ENCODE peak calls at places on chromosomes 13 and 19, in ten cellular contexts. One of them, this sample, is unnamed.

GRCh38 chr13:114032121-114032799 is 58.4 kb upstream of the C13orf46 start:
- DNase-seq in stomach: no peak
- DNase-seq in A673: no peak
- DNase-seq in SJSA1: peak
- DNase-seq in activated CD4-positive, alpha-beta T cell treated with anti-CD3 and anti-CD28 coated beads, Interleukin-2, amount 50 U/mL, for 48 hours: no peak
- DNase-seq in activated CD8-positive, alpha-beta T cell treated with anti-CD3 and anti-CD28 coated beads, Interleukin-2, amount 10 ng/mL, durations not matched to agents 7 days and 5 days: no peak
- DNase-seq in left ventricle myocardium inferior: no peak
- DNase-seq in EL: peak
- DNase-seq in AG04450: no peak
- DNase-seq in activated CD4-positive, CD25-positive, alpha-beta regulatory T cell treated with anti-CD3 and anti-CD28 coated beads, Interleukin-2, amount 50 U/mL, for 16 hours: no peak
- DNase-seq in this sample: no peak

GRCh38 chr13:93227906-93228801 is 1.5 kb downstream of the GPC6 start:
- DNase-seq in activated CD4-positive, alpha-beta T cell treated with anti-CD3 and anti-CD28 coated beads, Interleukin-2, amount 50 U/mL, for 48 hours: no peak
- DNase-seq in AG04450: no peak
- DNase-seq in activated CD8-positive, alpha-beta T cell treated with anti-CD3 and anti-CD28 coated beads, Interleukin-2, amount 10 ng/mL, durations not matched to agents 7 days and 5 days: no peak
- DNase-seq in left ventricle myocardium inferior: peak
- DNase-seq in SJSA1: peak
- DNase-seq in stomach: peak
- DNase-seq in A673: peak
- DNase-seq in activated CD4-positive, CD25-positive, alpha-beta regulatory T cell treated with anti-CD3 and anti-CD28 coated beads, Interleukin-2, amount 50 U/mL, for 16 hours: no peak
- DNase-seq in EL: peak
- DNase-seq in this sample: peak

GRCh38 chr19:46928951-46929350 is 68.2 kb downstream of the ARHGAP35 start:
- DNase-seq in stomach: no peak
- DNase-seq in left ventricle myocardium inferior: no peak
- DNase-seq in AG04450: no peak
- DNase-seq in activated CD4-positive, CD25-positive, alpha-beta regulatory T cell treated with anti-CD3 and anti-CD28 coated beads, Interleukin-2, amount 50 U/mL, for 16 hours: no peak
- DNase-seq in SJSA1: no peak
- DNase-seq in activated CD4-positive, alpha-beta T cell treated with anti-CD3 and anti-CD28 coated beads, Interleukin-2, amount 50 U/mL, for 48 hours: no peak
- DNase-seq in EL: peak
- DNase-seq in activated CD8-positive, alpha-beta T cell treated with anti-CD3 and anti-CD28 coated beads, Interleukin-2, amount 10 ng/mL, durations not matched to agents 7 days and 5 days: no peak
- DNase-seq in A673: peak
- DNase-seq in this sample: no peak

GRCh38 chr19:13238891-13239534 is 88.8 kb downstream of the IER2 start:
- DNase-seq in activated CD4-positive, CD25-positive, alpha-beta regulatory T cell treated with anti-CD3 and anti-CD28 coated beads, Interleukin-2, amount 50 U/mL, for 16 hours: no peak
- DNase-seq in A673: no peak
- DNase-seq in stomach: no peak
- DNase-seq in left ventricle myocardium inferior: no peak
- DNase-seq in AG04450: no peak
- DNase-seq in activated CD8-positive, alpha-beta T cell treated with anti-CD3 and anti-CD28 coated beads, Interleukin-2, amount 10 ng/mL, durations not matched to agents 7 days and 5 days: no peak
- DNase-seq in SJSA1: no peak
- DNase-seq in activated CD4-positive, alpha-beta T cell treated with anti-CD3 and anti-CD28 coated beads, Interleukin-2, amount 50 U/mL, for 48 hours: no peak
- DNase-seq in EL: no peak
- DNase-seq in this sample: no peak

GRCh38 chr19:17522988-17523872 is 11.8 kb downstream of the PGLS start:
- DNase-seq in stomach: peak
- DNase-seq in AG04450: no peak
- DNase-seq in SJSA1: no peak
- DNase-seq in activated CD8-positive, alpha-beta T cell treated with anti-CD3 and anti-CD28 coated beads, Interleukin-2, amount 10 ng/mL, durations not matched to agents 7 days and 5 days: peak
- DNase-seq in activated CD4-positive, CD25-positive, alpha-beta regulatory T cell treated with anti-CD3 and anti-CD28 coated beads, Interleukin-2, amount 50 U/mL, for 16 hours: no peak
- DNase-seq in EL: no peak
- DNase-seq in activated CD4-positive, alpha-beta T cell treated with anti-CD3 and anti-CD28 coated beads, Interleukin-2, amount 50 U/mL, for 48 hours: peak
- DNase-seq in A673: no peak
- DNase-seq in left ventricle myocardium inferior: peak
- DNase-seq in this sample: no peak

GRCh38 chr13:27404680-27405079 is 19.7 kb upstream of the GTF3A start:
- DNase-seq in activated CD4-positive, CD25-positive, alpha-beta regulatory T cell treated with anti-CD3 and anti-CD28 coated beads, Interleukin-2, amount 50 U/mL, for 16 hours: no peak
- DNase-seq in activated CD4-positive, alpha-beta T cell treated with anti-CD3 and anti-CD28 coated beads, Interleukin-2, amount 50 U/mL, for 48 hours: no peak
- DNase-seq in stomach: peak
- DNase-seq in A673: no peak
- DNase-seq in SJSA1: no peak
- DNase-seq in activated CD8-positive, alpha-beta T cell treated with anti-CD3 and anti-CD28 coated beads, Interleukin-2, amount 10 ng/mL, durations not matched to agents 7 days and 5 days: no peak
- DNase-seq in EL: no peak
- DNase-seq in left ventricle myocardium inferior: no peak
- DNase-seq in AG04450: no peak
- DNase-seq in this sample: peak

GRCh38 chr13:51244637-51245405 is 22.6 kb downstream of the FAM124A start:
- DNase-seq in activated CD4-positive, CD25-positive, alpha-beta regulatory T cell treated with anti-CD3 and anti-CD28 coated beads, Interleukin-2, amount 50 U/mL, for 16 hours: no peak
- DNase-seq in activated CD4-positive, alpha-beta T cell treated with anti-CD3 and anti-CD28 coated beads, Interleukin-2, amount 50 U/mL, for 48 hours: no peak
- DNase-seq in A673: no peak
- DNase-seq in left ventricle myocardium inferior: no peak
- DNase-seq in stomach: no peak
- DNase-seq in EL: no peak
- DNase-seq in activated CD8-positive, alpha-beta T cell treated with anti-CD3 and anti-CD28 coated beads, Interleukin-2, amount 10 ng/mL, durations not matched to agents 7 days and 5 days: no peak
- DNase-seq in SJSA1: no peak
- DNase-seq in AG04450: no peak
- DNase-seq in this sample: peak

GRCh38 chr13:110113284-110113764 is 193.6 kb downstream of the COL4A1 start:
- DNase-seq in activated CD8-positive, alpha-beta T cell treated with anti-CD3 and anti-CD28 coated beads, Interleukin-2, amount 10 ng/mL, durations not matched to agents 7 days and 5 days: no peak
- DNase-seq in EL: peak
- DNase-seq in left ventricle myocardium inferior: no peak
- DNase-seq in AG04450: no peak
- DNase-seq in activated CD4-positive, alpha-beta T cell treated with anti-CD3 and anti-CD28 coated beads, Interleukin-2, amount 50 U/mL, for 48 hours: no peak
- DNase-seq in A673: no peak
- DNase-seq in activated CD4-positive, CD25-positive, alpha-beta regulatory T cell treated with anti-CD3 and anti-CD28 coated beads, Interleukin-2, amount 50 U/mL, for 16 hours: no peak
- DNase-seq in SJSA1: peak
- DNase-seq in stomach: no peak
- DNase-seq in this sample: no peak

GRCh38 chr13:109730832-109731335 is 55.5 kb downstream of the IRS2 start:
- DNase-seq in left ventricle myocardium inferior: no peak
- DNase-seq in A673: no peak
- DNase-seq in SJSA1: no peak
- DNase-seq in AG04450: no peak
- DNase-seq in activated CD4-positive, CD25-positive, alpha-beta regulatory T cell treated with anti-CD3 and anti-CD28 coated beads, Interleukin-2, amount 50 U/mL, for 16 hours: no peak
- DNase-seq in stomach: no peak
- DNase-seq in activated CD8-positive, alpha-beta T cell treated with anti-CD3 and anti-CD28 coated beads, Interleukin-2, amount 10 ng/mL, durations not matched to agents 7 days and 5 days: no peak
- DNase-seq in activated CD4-positive, alpha-beta T cell treated with anti-CD3 and anti-CD28 coated beads, Interleukin-2, amount 50 U/mL, for 48 hours: no peak
- DNase-seq in EL: no peak
- DNase-seq in this sample: no peak

GRCh38 chr13:112972867-112973576 is 4.0 kb downstream of the MCF2L start:
- DNase-seq in stomach: peak
- DNase-seq in left ventricle myocardium inferior: peak
- DNase-seq in EL: no peak
- DNase-seq in activated CD4-positive, CD25-positive, alpha-beta regulatory T cell treated with anti-CD3 and anti-CD28 coated beads, Interleukin-2, amount 50 U/mL, for 16 hours: no peak
- DNase-seq in activated CD8-positive, alpha-beta T cell treated with anti-CD3 and anti-CD28 coated beads, Interleukin-2, amount 10 ng/mL, durations not matched to agents 7 days and 5 days: no peak
- DNase-seq in SJSA1: no peak
- DNase-seq in activated CD4-positive, alpha-beta T cell treated with anti-CD3 and anti-CD28 coated beads, Interleukin-2, amount 50 U/mL, for 48 hours: no peak
- DNase-seq in A673: no peak
- DNase-seq in AG04450: no peak
- DNase-seq in this sample: peak

GRCh38 chr19:50362656-50363424 is 2.6 kb downstream of the NAPSA start:
- DNase-seq in activated CD4-positive, alpha-beta T cell treated with anti-CD3 and anti-CD28 coated beads, Interleukin-2, amount 50 U/mL, for 48 hours: peak
- DNase-seq in activated CD8-positive, alpha-beta T cell treated with anti-CD3 and anti-CD28 coated beads, Interleukin-2, amount 10 ng/mL, durations not matched to agents 7 days and 5 days: no peak
- DNase-seq in SJSA1: no peak
- DNase-seq in A673: no peak
- DNase-seq in left ventricle myocardium inferior: no peak
- DNase-seq in stomach: no peak
- DNase-seq in AG04450: no peak
- DNase-seq in activated CD4-positive, CD25-positive, alpha-beta regulatory T cell treated with anti-CD3 and anti-CD28 coated beads, Interleukin-2, amount 50 U/mL, for 16 hours: no peak
- DNase-seq in EL: no peak
- DNase-seq in this sample: no peak

GRCh38 chr13:76713280-76713679 is 172.9 kb downstream of the KCTD12 start:
- DNase-seq in AG04450: no peak
- DNase-seq in activated CD4-positive, alpha-beta T cell treated with anti-CD3 and anti-CD28 coated beads, Interleukin-2, amount 50 U/mL, for 48 hours: no peak
- DNase-seq in left ventricle myocardium inferior: no peak
- DNase-seq in activated CD8-positive, alpha-beta T cell treated with anti-CD3 and anti-CD28 coated beads, Interleukin-2, amount 10 ng/mL, durations not matched to agents 7 days and 5 days: no peak
- DNase-seq in activated CD4-positive, CD25-positive, alpha-beta regulatory T cell treated with anti-CD3 and anti-CD28 coated beads, Interleukin-2, amount 50 U/mL, for 16 hours: no peak
- DNase-seq in A673: no peak
- DNase-seq in SJSA1: no peak
- DNase-seq in EL: no peak
- DNase-seq in stomach: no peak
- DNase-seq in this sample: no peak

GRCh38 chr13:25468330-25469178 is 96.8 kb downstream of the ATP8A2 start:
- DNase-seq in EL: peak
- DNase-seq in SJSA1: no peak
- DNase-seq in left ventricle myocardium inferior: no peak
- DNase-seq in A673: peak
- DNase-seq in AG04450: no peak
- DNase-seq in activated CD4-positive, alpha-beta T cell treated with anti-CD3 and anti-CD28 coated beads, Interleukin-2, amount 50 U/mL, for 48 hours: peak
- DNase-seq in stomach: no peak
- DNase-seq in activated CD8-positive, alpha-beta T cell treated with anti-CD3 and anti-CD28 coated beads, Interleukin-2, amount 10 ng/mL, durations not matched to agents 7 days and 5 days: peak
- DNase-seq in activated CD4-positive, CD25-positive, alpha-beta regulatory T cell treated with anti-CD3 and anti-CD28 coated beads, Interleukin-2, amount 50 U/mL, for 16 hours: no peak
- DNase-seq in this sample: peak

GRCh38 chr13:30763786-30764440 is 28.6 kb downstream of the ALOX5AP start:
- DNase-seq in activated CD8-positive, alpha-beta T cell treated with anti-CD3 and anti-CD28 coated beads, Interleukin-2, amount 10 ng/mL, durations not matched to agents 7 days and 5 days: no peak
- DNase-seq in activated CD4-positive, alpha-beta T cell treated with anti-CD3 and anti-CD28 coated beads, Interleukin-2, amount 50 U/mL, for 48 hours: no peak
- DNase-seq in SJSA1: no peak
- DNase-seq in AG04450: no peak
- DNase-seq in stomach: no peak
- DNase-seq in activated CD4-positive, CD25-positive, alpha-beta regulatory T cell treated with anti-CD3 and anti-CD28 coated beads, Interleukin-2, amount 50 U/mL, for 16 hours: no peak
- DNase-seq in left ventricle myocardium inferior: no peak
- DNase-seq in A673: no peak
- DNase-seq in EL: peak
- DNase-seq in this sample: peak

GRCh38 chr19:10390652-10391286 is 10.4 kb upstream of the TYK2 start:
- DNase-seq in EL: peak
- DNase-seq in left ventricle myocardium inferior: peak
- DNase-seq in A673: peak
- DNase-seq in stomach: peak
- DNase-seq in activated CD4-positive, alpha-beta T cell treated with anti-CD3 and anti-CD28 coated beads, Interleukin-2, amount 50 U/mL, for 48 hours: peak
- DNase-seq in SJSA1: peak
- DNase-seq in AG04450: peak
- DNase-seq in activated CD8-positive, alpha-beta T cell treated with anti-CD3 and anti-CD28 coated beads, Interleukin-2, amount 10 ng/mL, durations not matched to agents 7 days and 5 days: peak
- DNase-seq in activated CD4-positive, CD25-positive, alpha-beta regulatory T cell treated with anti-CD3 and anti-CD28 coated beads, Interleukin-2, amount 50 U/mL, for 16 hours: peak
- DNase-seq in this sample: peak

GRCh38 chr13:21240586-21240985 is 64.1 kb downstream of the MRPL57 start:
- DNase-seq in A673: peak
- DNase-seq in SJSA1: no peak
- DNase-seq in activated CD4-positive, alpha-beta T cell treated with anti-CD3 and anti-CD28 coated beads, Interleukin-2, amount 50 U/mL, for 48 hours: no peak
- DNase-seq in activated CD4-positive, CD25-positive, alpha-beta regulatory T cell treated with anti-CD3 and anti-CD28 coated beads, Interleukin-2, amount 50 U/mL, for 16 hours: no peak
- DNase-seq in activated CD8-positive, alpha-beta T cell treated with anti-CD3 and anti-CD28 coated beads, Interleukin-2, amount 10 ng/mL, durations not matched to agents 7 days and 5 days: no peak
- DNase-seq in left ventricle myocardium inferior: no peak
- DNase-seq in stomach: no peak
- DNase-seq in EL: peak
- DNase-seq in AG04450: no peak
- DNase-seq in this sample: peak

GRCh38 chr13:96533408-96533807 is 443.5 kb downstream of the HS6ST3 start:
- DNase-seq in left ventricle myocardium inferior: no peak
- DNase-seq in activated CD4-positive, CD25-positive, alpha-beta regulatory T cell treated with anti-CD3 and anti-CD28 coated beads, Interleukin-2, amount 50 U/mL, for 16 hours: no peak
- DNase-seq in activated CD8-positive, alpha-beta T cell treated with anti-CD3 and anti-CD28 coated beads, Interleukin-2, amount 10 ng/mL, durations not matched to agents 7 days and 5 days: no peak
- DNase-seq in A673: no peak
- DNase-seq in activated CD4-positive, alpha-beta T cell treated with anti-CD3 and anti-CD28 coated beads, Interleukin-2, amount 50 U/mL, for 48 hours: no peak
- DNase-seq in EL: no peak
- DNase-seq in AG04450: no peak
- DNase-seq in stomach: no peak
- DNase-seq in SJSA1: no peak
- DNase-seq in this sample: no peak

GRCh38 chr19:29610213-29610573 is 4.1 kb downstream of the POP4 start:
- DNase-seq in A673: no peak
- DNase-seq in EL: no peak
- DNase-seq in left ventricle myocardium inferior: no peak
- DNase-seq in activated CD4-positive, CD25-positive, alpha-beta regulatory T cell treated with anti-CD3 and anti-CD28 coated beads, Interleukin-2, amount 50 U/mL, for 16 hours: no peak
- DNase-seq in SJSA1: no peak
- DNase-seq in activated CD8-positive, alpha-beta T cell treated with anti-CD3 and anti-CD28 coated beads, Interleukin-2, amount 10 ng/mL, durations not matched to agents 7 days and 5 days: no peak
- DNase-seq in AG04450: no peak
- DNase-seq in activated CD4-positive, alpha-beta T cell treated with anti-CD3 and anti-CD28 coated beads, Interleukin-2, amount 50 U/mL, for 48 hours: no peak
- DNase-seq in stomach: no peak
- DNase-seq in this sample: no peak

GRCh38 chr19:13026478-13026999 is 31.3 kb downstream of the NFIX start:
- DNase-seq in activated CD4-positive, CD25-positive, alpha-beta regulatory T cell treated with anti-CD3 and anti-CD28 coated beads, Interleukin-2, amount 50 U/mL, for 16 hours: no peak
- DNase-seq in AG04450: no peak
- DNase-seq in EL: no peak
- DNase-seq in activated CD4-positive, alpha-beta T cell treated with anti-CD3 and anti-CD28 coated beads, Interleukin-2, amount 50 U/mL, for 48 hours: no peak
- DNase-seq in stomach: peak
- DNase-seq in A673: no peak
- DNase-seq in SJSA1: no peak
- DNase-seq in left ventricle myocardium inferior: no peak
- DNase-seq in activated CD8-positive, alpha-beta T cell treated with anti-CD3 and anti-CD28 coated beads, Interleukin-2, amount 10 ng/mL, durations not matched to agents 7 days and 5 days: no peak
- DNase-seq in this sample: peak

GRCh38 chr19:54937926-54938325 is 9.4 kb downstream of the NLRP7 start:
- DNase-seq in EL: no peak
- DNase-seq in A673: no peak
- DNase-seq in stomach: no peak
- DNase-seq in SJSA1: no peak
- DNase-seq in AG04450: no peak
- DNase-seq in activated CD4-positive, CD25-positive, alpha-beta regulatory T cell treated with anti-CD3 and anti-CD28 coated beads, Interleukin-2, amount 50 U/mL, for 16 hours: no peak
- DNase-seq in activated CD4-positive, alpha-beta T cell treated with anti-CD3 and anti-CD28 coated beads, Interleukin-2, amount 50 U/mL, for 48 hours: no peak
- DNase-seq in activated CD8-positive, alpha-beta T cell treated with anti-CD3 and anti-CD28 coated beads, Interleukin-2, amount 10 ng/mL, durations not matched to agents 7 days and 5 days: peak
- DNase-seq in left ventricle myocardium inferior: no peak
- DNase-seq in this sample: no peak